ENCODE peak calls at places on chromosomes 11 and 22, in four cellular contexts. One of them, this sample, is unnamed.

GRCh38 chr11:108302121-108302785 is 79.4 kb downstream of the ATM start:
- DNase-seq in T-helper 2 cell: no peak
- DNase-seq in activated CD4-positive, alpha-beta T cell treated with anti-CD3 and anti-CD28 coated beads, Interleukin-2, amount 50 U/mL, for 48 hours: no peak
- DNase-seq in osteocyte: no peak
- DNase-seq in this sample: no peak

GRCh38 chr22:46741974-46742519 is 4.0 kb upstream of the CERK start:
- DNase-seq in T-helper 2 cell: no peak
- DNase-seq in activated CD4-positive, alpha-beta T cell treated with anti-CD3 and anti-CD28 coated beads, Interleukin-2, amount 50 U/mL, for 48 hours: no peak
- DNase-seq in osteocyte: no peak
- DNase-seq in this sample: no peak

GRCh38 chr22:30574095-30574981 is at the start of gene GAL3ST1:
- DNase-seq in T-helper 2 cell: no peak
- DNase-seq in activated CD4-positive, alpha-beta T cell treated with anti-CD3 and anti-CD28 coated beads, Interleukin-2, amount 50 U/mL, for 48 hours: no peak
- DNase-seq in osteocyte: no peak
- DNase-seq in this sample: no peak

GRCh38 chr22:43008509-43008908 is 6.4 kb downstream of the PACSIN2 start:
- DNase-seq in T-helper 2 cell: no peak
- DNase-seq in activated CD4-positive, alpha-beta T cell treated with anti-CD3 and anti-CD28 coated beads, Interleukin-2, amount 50 U/mL, for 48 hours: no peak
- DNase-seq in osteocyte: no peak
- DNase-seq in this sample: no peak

GRCh38 chr11:125262825-125263218 is 98.3 kb downstream of the PKNOX2 start:
- DNase-seq in T-helper 2 cell: no peak
- DNase-seq in activated CD4-positive, alpha-beta T cell treated with anti-CD3 and anti-CD28 coated beads, Interleukin-2, amount 50 U/mL, for 48 hours: no peak
- DNase-seq in osteocyte: peak; percentile 87
- DNase-seq in this sample: no peak

GRCh38 chr22:50469377-50470305 is 5.2 kb downstream of the SBF1 start:
- DNase-seq in T-helper 2 cell: peak; percentile 100
- DNase-seq in activated CD4-positive, alpha-beta T cell treated with anti-CD3 and anti-CD28 coated beads, Interleukin-2, amount 50 U/mL, for 48 hours: peak; percentile 92
- DNase-seq in osteocyte: no peak
- DNase-seq in this sample: no peak

GRCh38 chr22:49773531-49773930 is 54.1 kb downstream of the BRD1 start:
- DNase-seq in T-helper 2 cell: no peak
- DNase-seq in activated CD4-positive, alpha-beta T cell treated with anti-CD3 and anti-CD28 coated beads, Interleukin-2, amount 50 U/mL, for 48 hours: no peak
- DNase-seq in osteocyte: no peak
- DNase-seq in this sample: no peak

GRCh38 chr11:7575841-7576451 is 62.1 kb downstream of the PPFIBP2 start:
- DNase-seq in T-helper 2 cell: no peak
- DNase-seq in activated CD4-positive, alpha-beta T cell treated with anti-CD3 and anti-CD28 coated beads, Interleukin-2, amount 50 U/mL, for 48 hours: peak; percentile 29
- DNase-seq in osteocyte: peak; percentile 86
- DNase-seq in this sample: no peak

GRCh38 chr11:34165786-34166557 is 60.5 kb downstream of the NAT10 start:
- DNase-seq in T-helper 2 cell: no peak
- DNase-seq in activated CD4-positive, alpha-beta T cell treated with anti-CD3 and anti-CD28 coated beads, Interleukin-2, amount 50 U/mL, for 48 hours: no peak
- DNase-seq in osteocyte: no peak
- DNase-seq in this sample: no peak

GRCh38 chr11:77170107-77170506 is 42.1 kb downstream of the MYO7A start:
- DNase-seq in T-helper 2 cell: no peak
- DNase-seq in activated CD4-positive, alpha-beta T cell treated with anti-CD3 and anti-CD28 coated beads, Interleukin-2, amount 50 U/mL, for 48 hours: no peak
- DNase-seq in osteocyte: no peak
- DNase-seq in this sample: no peak

GRCh38 chr11:132493786-132494185 is 1038.5 kb downstream of the OPCML start:
- DNase-seq in T-helper 2 cell: no peak
- DNase-seq in activated CD4-positive, alpha-beta T cell treated with anti-CD3 and anti-CD28 coated beads, Interleukin-2, amount 50 U/mL, for 48 hours: no peak
- DNase-seq in osteocyte: no peak
- DNase-seq in this sample: no peak